ENCODE peak calls at places on chromosomes 13 and 19, in four cellular contexts. S is HepG2, T is GM12878, J is K562. C is an unnamed sample.

GRCh38 chr13:46934749-46935148 is 37.9 kb upstream of the HTR2A start:
- DNase-seq in J (no peak), T (no peak), S (no peak), C (no peak)

GRCh38 chr13:35712907-35713685 is 236.6 kb upstream of the MAB21L1 start:
- DNase-seq in S (no peak), J (no peak), T (no peak), C (no peak)

GRCh38 chr19:45179063-45179847 is 671 bp downstream of the BLOC1S3 start:
- DNase-seq in J (peak), S (no peak), T (no peak), C (peak)

GRCh38 chr19:21126078-21126477 is 15.8 kb upstream of the ZNF431 start:
- DNase-seq in S (no peak), J (no peak), T (no peak), C (no peak)

GRCh38 chr13:100434010-100434763 is 154.4 kb downstream of the GGACT start:
- DNase-seq in T (peak), S (peak), J (no peak), C (no peak)

GRCh38 chr19:3125900-3126524 is 9.8 kb upstream of the GNA15 start:
- DNase-seq in J (peak), T (no peak), S (peak), C (peak)

GRCh38 chr13:114112231-114112825 is 20.1 kb downstream of the RASA3 start:
- DNase-seq in T (no peak), J (no peak), S (no peak), C (no peak)

GRCh38 chr13:28607187-28607955 is 51.6 kb upstream of the POMP start:
- DNase-seq in S (no peak), J (no peak), T (peak), C (no peak)

GRCh38 chr13:113076681-113077401 is 28.8 kb upstream of the F7 start:
- DNase-seq in S (no peak), T (no peak), J (no peak), C (no peak)

GRCh38 chr13:32951580-32951979 is 64.6 kb upstream of the KL start:
- DNase-seq in T (no peak), S (no peak), J (no peak), C (no peak)

GRCh38 chr13:90447034-90447734 is 900.3 kb upstream of the MIR17HG start:
- DNase-seq in J (no peak), S (no peak), T (no peak), C (no peak)

GRCh38 chr19:7982103-7982502 is 23.3 kb downstream of the ELAVL1 start:
- DNase-seq in S (no peak), T (no peak), J (no peak), C (no peak)

GRCh38 chr13:41658057-41658642 is 200.8 kb downstream of the RGCC start:
- DNase-seq in T (no peak), S (no peak), J (no peak), C (no peak)

GRCh38 chr13:18971576-18972219 is 209.9 kb downstream of the TUBA3C start:
- DNase-seq in J (no peak), S (no peak), T (no peak), C (no peak)

GRCh38 chr13:113448885-113449692 is 4.2 kb downstream of the ADPRHL1 start:
- DNase-seq in J (peak), T (peak), S (peak), C (peak)

GRCh38 chr19:47232422-47233211 is 1.6 kb upstream of the BBC3 start:
- DNase-seq in T (no peak), S (no peak), J (peak), C (no peak)

GRCh38 chr19:11422163-11423068 is 3.3 kb upstream of the RGL3 start:
- DNase-seq in J (peak), S (no peak), T (peak), C (peak)

GRCh38 chr19:12801466-12802266 is at the start of the genes PRDX2 and THSD8:
- DNase-seq in S (peak), T (no peak), J (peak), C (peak)

GRCh38 chr13:113049521-113049941 is 56.1 kb upstream of the F7 start:
- DNase-seq in S (no peak), T (no peak), J (no peak), C (no peak)

GRCh38 chr19:11046608-11047354 is 42.5 kb upstream of the LDLR start:
- DNase-seq in S (no peak), J (no peak), T (peak), C (no peak)

GRCh38 chr13:97535619-97536018 is 101.7 kb downstream of the RAP2A start:
- DNase-seq in J (no peak), T (no peak), S (no peak), C (no peak)

GRCh38 chr13:44120814-44121505 is 241.3 kb downstream of the LACC1 start:
- DNase-seq in J (no peak), S (no peak), T (no peak), C (no peak)

GRCh38 chr19:13135068-13136062 is 14.8 kb downstream of the STX10 start:
- DNase-seq in T (no peak), J (no peak), S (no peak), C (no peak)

GRCh38 chr19:56142897-56143434 is 1.9 kb downstream of the ZNF444 start:
- DNase-seq in J (no peak), S (no peak), T (no peak), C (no peak)

GRCh38 chr13:19845758-19846157 is 17.7 kb downstream of the ZMYM5 start:
- DNase-seq in S (peak), J (peak), T (no peak), C (peak)

GRCh38 chr19:42281175-42282035 is 12.4 kb downstream of the CIC start:
- DNase-seq in S (peak), T (no peak), J (peak), C (no peak)

GRCh38 chr13:51818771-51819511 is 15.0 kb upstream of the DHRS12 start:
- DNase-seq in S (no peak), T (no peak), J (no peak), C (no peak)

GRCh38 chr19:31574251-31574973 is 225.2 kb upstream of the TSHZ3 start:
- DNase-seq in S (no peak), J (no peak), T (no peak), C (no peak)

GRCh38 chr19:16078759-16079707 is 2.7 kb downstream of the TPM4 start:
- DNase-seq in S (peak), J (peak), T (peak), C (peak)

GRCh38 chr13:112330479-112331407 is 45.4 kb upstream of the SPACA7 start:
- DNase-seq in J (no peak), T (no peak), S (no peak), C (no peak)

GRCh38 chr13:96710166-96710866 is 284.0 kb downstream of the OXGR1 start:
- DNase-seq in S (no peak), T (no peak), J (no peak), C (no peak)

GRCh38 chr13:66503890-66504289 is 726.2 kb downstream of the PCDH9 start:
- DNase-seq in T (no peak), J (no peak), S (no peak), C (no peak)

GRCh38 chr19:57818378-57818777 is 3.7 kb upstream of the ZNF552 start:
- DNase-seq in T (no peak), J (no peak), S (peak), C (no peak)

GRCh38 chr13:40352807-40353562 is 313.5 kb downstream of the FOXO1 start:
- DNase-seq in J (no peak), T (no peak), S (no peak), C (no peak)

GRCh38 chr19:17275441-17276175 is 6.1 kb upstream of the ANKLE1 start:
- DNase-seq in T (no peak), S (no peak), J (no peak), C (no peak)

GRCh38 chr19:6250024-6250605 is 29.7 kb downstream of the MLLT1 start:
- DNase-seq in S (no peak), J (no peak), T (no peak), C (no peak)

GRCh38 chr19:38571682-38572081 is 46.1 kb downstream of the MAP4K1 start:
- DNase-seq in J (no peak), T (no peak), S (no peak), C (no peak)

GRCh38 chr13:85935868-85936467 is 136.7 kb upstream of the SLITRK6 start:
- DNase-seq in S (no peak), T (no peak), J (no peak), C (no peak)
- TF ChIP-seq FOXK2 in S (no peak), T (no peak), J (no peak), C (no peak)

GRCh38 chr13:107551521-107551920 is 663.8 kb downstream of the LIG4 start:
- DNase-seq in J (no peak), T (no peak), S (no peak), C (no peak)

GRCh38 chr13:107545946-107546502 is 669.3 kb downstream of the LIG4 start:
- DNase-seq in T (no peak), S (no peak), J (no peak), C (no peak)
- TF ChIP-seq FOXK2 in T (no peak), S (no peak), J (no peak), C (no peak)

GRCh38 chr13:111252449-111253124 is 67.9 kb upstream of the TEX29 start:
- DNase-seq in S (no peak), J (no peak), T (no peak), C (no peak)

GRCh38 chr13:111253334-111253872 is 67.0 kb upstream of the TEX29 start:
- DNase-seq in S (no peak), J (no peak), T (no peak), C (no peak)

GRCh38 chr13:111248822-111249221 is 71.6 kb upstream of the TEX29 start:
- DNase-seq in J (no peak), T (no peak), S (no peak), C (no peak)

GRCh38 chr13:111249637-111250360 is 70.6 kb upstream of the TEX29 start:
- DNase-seq in T (no peak), S (no peak), J (no peak), C (no peak)

GRCh38 chr13:111251646-111252448 is 68.6 kb upstream of the TEX29 start:
- DNase-seq in S (no peak), T (no peak), J (no peak), C (no peak)
- TF ChIP-seq FOXK2 in S (no peak), T (no peak), J (no peak), C (no peak)

GRCh38 chr13:53601181-53601580 is 572.6 kb downstream of the OLFM4 start:
- DNase-seq in J (no peak), T (no peak), S (no peak), C (no peak)

DNA sequence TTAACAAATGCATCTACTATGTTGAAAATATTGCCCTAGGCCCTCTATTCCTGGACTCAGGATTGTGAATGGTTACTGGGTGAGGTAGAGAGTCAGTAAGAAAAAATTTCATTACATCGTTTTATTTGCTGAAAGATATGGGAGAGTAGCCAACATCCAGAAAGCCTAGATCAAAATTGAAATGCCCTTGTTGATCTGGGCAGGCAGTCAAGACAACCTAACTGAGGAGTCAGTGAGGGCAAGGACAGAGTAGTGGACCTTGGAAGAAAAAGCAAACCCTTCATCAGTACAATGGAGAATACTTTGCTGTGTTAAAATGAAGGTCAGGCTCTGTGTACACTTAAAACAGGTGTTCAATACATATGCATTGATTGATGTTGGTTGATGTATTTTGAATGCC is 576.7 kb downstream of the OLFM4 start:
- DNase-seq in S (no peak), J (no peak), T (no peak), C (no peak)
- TF ChIP-seq FOXK2 in S (no peak), J (no peak), T (no peak), C (no peak)

DNA sequence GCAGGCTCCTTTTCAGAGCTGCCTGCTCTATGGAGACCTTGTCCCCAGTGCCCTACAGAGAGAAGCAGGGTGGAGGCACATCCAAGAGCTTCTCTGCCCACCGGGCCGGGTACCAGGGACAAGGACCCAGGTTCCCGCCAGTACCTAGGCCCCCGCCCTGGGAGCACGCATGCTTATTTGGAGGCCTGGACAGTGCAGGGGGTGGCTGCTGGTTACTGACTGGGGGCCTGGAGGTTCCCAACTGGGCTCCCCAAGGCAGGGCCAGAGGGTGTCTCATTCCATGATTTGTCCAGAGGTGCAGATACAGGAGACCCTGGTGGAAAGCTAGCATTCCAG is 66.9 kb downstream of the CHST8 start:
- DNase-seq in S (no peak), T (no peak), J (no peak), C (no peak)
- TF ChIP-seq FOXK2 in S (no peak), T (no peak), J (no peak), C (no peak)

GRCh38 chr19:33275933-33276619 is 26.3 kb downstream of the CEBPA start:
- DNase-seq in S (peak), T (no peak), J (no peak), C (no peak)

GRCh38 chr19:33275559-33275932 is 26.8 kb downstream of the CEBPA start:
- DNase-seq in J (no peak), S (no peak), T (no peak), C (no peak)

GRCh38 chr19:33274663-33275558 is 27.4 kb downstream of the CEBPA start:
- DNase-seq in S (no peak), J (no peak), T (no peak), C (no peak)

GRCh38 chr19:33273065-33273736 is 29.1 kb downstream of the CEBPA start:
- DNase-seq in S (no peak), J (no peak), T (no peak), C (no peak)

GRCh38 chr19:33273881-33274662 is 28.3 kb downstream of the CEBPA start:
- DNase-seq in S (peak), J (no peak), T (no peak), C (no peak)
- TF ChIP-seq FOXK2 in S (no peak), J (no peak), T (no peak), C (no peak)

DNA sequence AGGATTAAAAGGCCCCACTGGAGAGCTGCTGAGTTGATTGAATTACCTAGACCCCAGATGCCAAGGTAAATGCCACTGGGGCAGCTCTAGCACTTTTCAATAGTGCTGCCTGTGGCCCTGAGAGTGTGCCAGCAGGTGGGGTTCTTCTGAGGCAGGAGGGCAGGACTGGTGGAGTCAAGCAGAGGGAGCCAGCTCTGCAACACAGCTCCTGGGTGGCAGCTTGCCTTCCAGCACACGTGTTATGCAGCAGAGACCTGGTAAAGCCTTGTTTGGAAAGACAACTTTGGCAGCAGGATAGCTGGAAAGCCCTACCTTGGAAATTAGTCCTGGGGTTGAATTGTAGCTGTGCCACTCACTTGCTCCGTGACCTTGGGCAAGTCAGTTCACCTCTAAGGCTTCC is 306.6 kb downstream of the ATP8A2 start:
- DNase-seq in T (no peak), S (no peak), J (no peak), C (no peak)
- TF ChIP-seq FOXK2 in T (no peak), S (no peak), J (no peak), C (no peak)

GRCh38 chr13:75790198-75790970 is 154.3 kb downstream of the LMO7 start:
- DNase-seq in J (no peak), T (no peak), S (no peak), C (no peak)

GRCh38 chr13:75789451-75790197 is 153.5 kb downstream of the LMO7 start:
- DNase-seq in S (no peak), T (no peak), J (no peak), C (no peak)

GRCh38 chr13:75785130-75785529 is 149.0 kb downstream of the LMO7 start:
- DNase-seq in T (no peak), J (no peak), S (no peak), C (no peak)

GRCh38 chr13:75788494-75788991 is 152.4 kb downstream of the LMO7 start:
- DNase-seq in T (no peak), J (no peak), S (no peak), C (no peak)

DNA sequence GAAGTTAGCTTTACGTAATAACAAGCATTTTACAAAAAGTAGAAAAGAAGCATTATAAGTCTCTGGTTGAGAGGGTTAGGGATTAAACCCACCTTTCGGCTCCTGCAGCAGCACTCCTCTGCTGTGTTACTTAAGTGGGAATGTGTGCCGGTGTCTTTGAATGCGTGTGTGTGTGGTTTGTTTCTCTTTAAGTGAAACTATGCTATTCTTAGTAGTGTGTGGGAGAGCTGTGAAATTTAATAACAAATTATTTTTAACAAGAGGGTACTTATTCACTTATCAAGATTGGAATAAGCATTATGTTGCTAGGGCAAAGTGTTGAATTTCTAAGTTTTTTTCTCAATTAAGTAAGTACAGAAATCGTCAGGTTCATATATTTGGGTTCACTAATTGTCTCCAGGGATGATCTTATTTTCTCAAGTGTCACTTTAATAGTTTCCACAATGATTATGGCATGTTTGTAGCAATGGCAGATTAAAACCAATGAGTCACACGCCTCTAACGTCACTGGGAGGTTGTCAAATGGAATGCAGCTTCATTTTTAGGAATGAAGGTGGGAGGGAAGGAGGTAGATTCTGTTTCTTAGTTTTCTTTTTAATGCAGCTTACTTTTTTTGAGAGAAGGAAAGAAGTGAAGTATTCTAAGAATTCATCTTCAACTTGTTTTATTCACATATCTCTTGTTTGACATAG is 151.3 kb downstream of the LMO7 start:
- DNase-seq in J (no peak), T (no peak), S (no peak), C (no peak)
- TF ChIP-seq FOXK2 in J (no peak), T (no peak), S (no peak), C (no peak)

DNA sequence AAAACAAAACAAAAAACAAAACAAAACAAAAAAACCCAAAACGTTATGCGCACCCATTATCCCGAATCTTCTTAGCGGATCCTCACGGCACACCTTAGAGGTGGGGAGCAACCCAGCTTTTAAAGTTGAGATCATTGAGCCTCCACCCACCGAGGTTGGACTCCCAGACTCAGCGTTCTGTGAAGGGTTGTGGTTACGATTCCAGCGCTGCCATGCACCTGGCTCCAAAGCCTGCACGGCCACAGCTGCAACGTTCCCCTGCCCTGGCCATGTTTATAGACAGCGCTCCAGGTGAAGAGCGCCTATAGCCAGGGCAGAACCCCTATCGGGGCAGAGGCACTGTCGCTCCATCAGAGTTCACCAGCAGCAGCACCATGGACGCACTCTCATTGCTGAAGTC is 18.7 kb upstream of the LILRA2 start:
- DNase-seq in J (no peak), S (no peak), T (no peak), C (no peak)
- TF ChIP-seq FOXK2 in J (no peak), S (no peak), T (no peak), C (no peak)

DNA sequence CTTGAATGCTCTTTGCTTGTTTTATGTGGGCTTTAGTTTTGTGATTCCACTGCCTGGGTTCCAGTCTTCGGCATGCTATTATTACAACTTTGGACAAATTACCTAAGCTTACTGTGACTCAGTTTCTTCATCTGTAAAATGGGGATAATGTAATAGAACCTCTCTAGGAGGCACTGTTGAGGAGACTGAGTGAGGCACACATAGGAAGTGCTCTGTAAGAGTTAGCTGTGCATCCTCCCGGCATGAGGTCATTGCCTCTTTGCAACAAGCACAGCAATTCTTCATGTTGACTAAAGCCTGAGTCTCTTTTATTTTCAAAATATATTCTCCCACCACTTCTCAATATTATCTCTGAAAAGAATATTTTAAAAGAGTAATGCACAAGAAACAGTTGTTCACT is 227.4 kb downstream of the DLEU7 start:
- DNase-seq in S (no peak), J (no peak), T (no peak), C (no peak)
- TF ChIP-seq FOXK2 in S (no peak), J (no peak), T (no peak), C (no peak)

C was measured in HEK293T.